ENCODE peak calls at places on chromosomes 11 and 22, in five cellular contexts. One of them, this sample, is unnamed.

GRCh38 chr11:119377112-119377901 is 4.2 kb downstream of the USP2 start:
- DNase-seq in HCT116: no peak
- DNase-seq in gastrocnemius medialis: no peak
- DNase-seq in testis: no peak
- DNase-seq in Peyer's patch: no peak
- DNase-seq in this sample: no peak

GRCh38 chr22:31247726-31248125 is 35.6 kb downstream of the LIMK2 start:
- DNase-seq in HCT116: no peak
- DNase-seq in testis: no peak
- DNase-seq in gastrocnemius medialis: no peak
- DNase-seq in Peyer's patch: no peak
- DNase-seq in this sample: no peak

GRCh38 chr11:79055866-79056632 is 384.8 kb downstream of the TENM4 start:
- DNase-seq in testis: no peak
- DNase-seq in gastrocnemius medialis: no peak
- DNase-seq in Peyer's patch: no peak
- DNase-seq in HCT116: no peak
- DNase-seq in this sample: no peak

GRCh38 chr22:50171319-50171964 is 911 bp downstream of the PANX2 start:
- DNase-seq in HCT116: no peak
- DNase-seq in Peyer's patch: no peak
- DNase-seq in testis: no peak
- DNase-seq in gastrocnemius medialis: no peak
- DNase-seq in this sample: no peak

GRCh38 chr11:113468666-113469345 is 6.4 kb downstream of the DRD2 start:
- DNase-seq in HCT116: no peak
- DNase-seq in gastrocnemius medialis: no peak
- DNase-seq in testis: no peak
- DNase-seq in Peyer's patch: no peak
- DNase-seq in this sample: no peak

GRCh38 chr11:102256251-102256650 is 61.0 kb upstream of the BIRC3 start:
- DNase-seq in HCT116: no peak
- DNase-seq in testis: no peak
- DNase-seq in gastrocnemius medialis: no peak
- DNase-seq in Peyer's patch: no peak
- DNase-seq in this sample: no peak

GRCh38 chr11:70185348-70186055 is 17.6 kb upstream of the FADD start:
- DNase-seq in gastrocnemius medialis: no peak
- DNase-seq in Peyer's patch: no peak
- DNase-seq in testis: no peak
- DNase-seq in HCT116: no peak
- DNase-seq in this sample: no peak

GRCh38 chr11:116930177-116930576 is 92.8 kb upstream of the APOA1 start:
- DNase-seq in gastrocnemius medialis: no peak
- DNase-seq in HCT116: no peak
- DNase-seq in Peyer's patch: peak; percentile 75
- DNase-seq in testis: no peak
- DNase-seq in this sample: no peak

GRCh38 chr11:61695917-61696316 is 15.7 kb downstream of the DAGLA start:
- DNase-seq in Peyer's patch: peak; percentile 89
- DNase-seq in testis: peak; percentile 70
- DNase-seq in HCT116: no peak
- DNase-seq in gastrocnemius medialis: peak; percentile 75
- DNase-seq in this sample: no peak

GRCh38 chr11:35838071-35838470 is 105.8 kb upstream of the LDLRAD3 start:
- DNase-seq in Peyer's patch: no peak
- DNase-seq in HCT116: no peak
- DNase-seq in gastrocnemius medialis: no peak
- DNase-seq in testis: no peak
- DNase-seq in this sample: no peak

GRCh38 chr11:36288442-36289225 is 590 bp downstream of the COMMD9 start:
- DNase-seq in HCT116: no peak
- DNase-seq in Peyer's patch: no peak
- DNase-seq in testis: no peak
- DNase-seq in gastrocnemius medialis: no peak
- DNase-seq in this sample: no peak

GRCh38 chr11:6531267-6531752 is 34.2 kb downstream of the DNHD1 start:
- DNase-seq in HCT116: peak; percentile 45
- DNase-seq in testis: no peak
- DNase-seq in gastrocnemius medialis: no peak
- DNase-seq in Peyer's patch: no peak
- DNase-seq in this sample: no peak

GRCh38 chr22:35993048-35993714 is 35.4 kb downstream of the RBFOX2 start:
- DNase-seq in gastrocnemius medialis: no peak
- DNase-seq in testis: no peak
- DNase-seq in HCT116: no peak
- DNase-seq in Peyer's patch: no peak
- DNase-seq in this sample: no peak

GRCh38 chr22:19663286-19663815 is 51.0 kb upstream of the SEPTIN5 start:
- DNase-seq in testis: peak; percentile 75
- DNase-seq in gastrocnemius medialis: no peak
- DNase-seq in Peyer's patch: no peak
- DNase-seq in HCT116: no peak
- DNase-seq in this sample: no peak

GRCh38 chr22:22595001-22595835 is 36.2 kb upstream of the PRAME start:
- DNase-seq in gastrocnemius medialis: no peak
- DNase-seq in HCT116: no peak
- DNase-seq in testis: no peak
- DNase-seq in Peyer's patch: no peak
- DNase-seq in this sample: no peak

GRCh38 chr11:67583319-67584204 is at the start of gene GSTP1:
- DNase-seq in HCT116: peak; percentile 61
- DNase-seq in testis: peak; percentile 94
- DNase-seq in gastrocnemius medialis: peak; percentile 83
- DNase-seq in Peyer's patch: peak; percentile 94
- DNase-seq in this sample: peak; percentile 43

GRCh38 chr22:46262449-46263207 is 515 bp downstream of the PKDREJ start:
- DNase-seq in gastrocnemius medialis: peak; percentile 32
- DNase-seq in testis: peak; percentile 78
- DNase-seq in HCT116: no peak
- DNase-seq in Peyer's patch: peak; percentile 88
- DNase-seq in this sample: no peak

GRCh38 chr22:35961480-35961902 is 67.1 kb downstream of the RBFOX2 start:
- DNase-seq in testis: peak; percentile 40
- DNase-seq in gastrocnemius medialis: no peak
- DNase-seq in HCT116: no peak
- DNase-seq in Peyer's patch: no peak
- DNase-seq in this sample: no peak

GRCh38 chr22:25495286-25495685 is 69.2 kb upstream of the GRK3 start:
- DNase-seq in HCT116: no peak
- DNase-seq in gastrocnemius medialis: no peak
- DNase-seq in testis: no peak
- DNase-seq in Peyer's patch: no peak
- DNase-seq in this sample: no peak

GRCh38 chr22:36332623-36333331 is 55.0 kb downstream of the MYH9 start:
- DNase-seq in HCT116: no peak
- DNase-seq in testis: no peak
- DNase-seq in Peyer's patch: no peak
- DNase-seq in gastrocnemius medialis: no peak
- DNase-seq in this sample: no peak

GRCh38 chr11:63099555-63099954 is 44.5 kb downstream of the SLC22A24 start:
- DNase-seq in HCT116: no peak
- DNase-seq in Peyer's patch: no peak
- DNase-seq in testis: no peak
- DNase-seq in gastrocnemius medialis: no peak
- DNase-seq in this sample: no peak

GRCh38 chr11:116882386-116882785 is 45.0 kb upstream of the APOA1 start:
- DNase-seq in HCT116: peak; percentile 13
- DNase-seq in gastrocnemius medialis: no peak
- DNase-seq in testis: no peak
- DNase-seq in Peyer's patch: no peak
- DNase-seq in this sample: no peak

GRCh38 chr11:62195945-62196344 is 5.9 kb downstream of the SCGB1D1 start:
- DNase-seq in gastrocnemius medialis: no peak
- DNase-seq in testis: no peak
- DNase-seq in HCT116: no peak
- DNase-seq in Peyer's patch: no peak
- DNase-seq in this sample: no peak

GRCh38 chr11:124762077-124762623 is at the start of gene ESAM:
- DNase-seq in Peyer's patch: peak; percentile 81
- DNase-seq in HCT116: no peak
- DNase-seq in testis: no peak
- DNase-seq in gastrocnemius medialis: no peak
- DNase-seq in this sample: no peak

GRCh38 chr22:31567196-31567595 is 70.9 kb downstream of the SFI1 start:
- DNase-seq in gastrocnemius medialis: no peak
- DNase-seq in HCT116: no peak
- DNase-seq in testis: no peak
- DNase-seq in Peyer's patch: no peak
- DNase-seq in this sample: no peak

GRCh38 chr11:65551572-65552398 is 6.4 kb downstream of the LTBP3 start:
- DNase-seq in testis: peak; percentile 72
- DNase-seq in HCT116: peak; percentile 64
- DNase-seq in gastrocnemius medialis: no peak
- DNase-seq in Peyer's patch: peak; percentile 94
- DNase-seq in this sample: no peak

GRCh38 chr11:115290479-115291390 is 213.5 kb downstream of the CADM1 start:
- DNase-seq in gastrocnemius medialis: no peak
- DNase-seq in HCT116: no peak
- DNase-seq in Peyer's patch: no peak
- DNase-seq in testis: no peak
- DNase-seq in this sample: no peak

GRCh38 chr11:114196994-114197702 is 99.1 kb upstream of the NNMT start:
- DNase-seq in testis: no peak
- DNase-seq in gastrocnemius medialis: no peak
- DNase-seq in HCT116: no peak
- DNase-seq in Peyer's patch: no peak
- DNase-seq in this sample: no peak

GRCh38 chr22:45083659-45084305 is 74.0 kb upstream of the PHF21B start:
- DNase-seq in HCT116: no peak
- DNase-seq in gastrocnemius medialis: no peak
- DNase-seq in Peyer's patch: no peak
- DNase-seq in testis: no peak
- DNase-seq in this sample: no peak

GRCh38 chr22:44024288-44024908 is at the start of gene PARVB:
- DNase-seq in HCT116: no peak
- DNase-seq in Peyer's patch: peak; percentile 55
- DNase-seq in testis: peak; percentile 55
- DNase-seq in gastrocnemius medialis: no peak
- DNase-seq in this sample: no peak

GRCh38 chr11:12981879-12982531 is 27.1 kb upstream of the RASSF10 start:
- DNase-seq in HCT116: no peak
- DNase-seq in testis: no peak
- DNase-seq in gastrocnemius medialis: no peak
- DNase-seq in Peyer's patch: no peak
- DNase-seq in this sample: no peak

GRCh38 chr11:65378208-65378927 is 4.1 kb downstream of the SLC25A45 start:
- DNase-seq in gastrocnemius medialis: no peak
- DNase-seq in testis: no peak
- DNase-seq in Peyer's patch: peak; percentile 80
- DNase-seq in HCT116: no peak
- DNase-seq in this sample: no peak

GRCh38 chr11:13776134-13776815 is 107.8 kb downstream of the FAR1 start:
- DNase-seq in gastrocnemius medialis: no peak
- DNase-seq in Peyer's patch: no peak
- DNase-seq in testis: no peak
- DNase-seq in HCT116: peak; percentile 15
- DNase-seq in this sample: no peak

GRCh38 chr22:47345025-47345424 is 582.6 kb downstream of the TBC1D22A start:
- DNase-seq in HCT116: no peak
- DNase-seq in testis: no peak
- DNase-seq in gastrocnemius medialis: no peak
- DNase-seq in Peyer's patch: peak; percentile 26
- DNase-seq in this sample: no peak

GRCh38 chr22:47344414-47344813 is 582.0 kb downstream of the TBC1D22A start:
- DNase-seq in HCT116: no peak
- DNase-seq in gastrocnemius medialis: no peak
- DNase-seq in Peyer's patch: peak; percentile 22
- DNase-seq in testis: no peak
- DNase-seq in this sample: no peak

GRCh38 chr22:47341464-47341863 is 579.0 kb downstream of the TBC1D22A start:
- DNase-seq in Peyer's patch: peak; percentile 27
- DNase-seq in HCT116: no peak
- DNase-seq in testis: no peak
- DNase-seq in gastrocnemius medialis: no peak
- DNase-seq in this sample: no peak

GRCh38 chr22:47342446-47342845 is 580.0 kb downstream of the TBC1D22A start:
- DNase-seq in Peyer's patch: peak; percentile 18
- DNase-seq in HCT116: no peak
- DNase-seq in gastrocnemius medialis: no peak
- DNase-seq in testis: no peak
- DNase-seq in this sample: no peak

GRCh38 chr22:47343611-47344010 is 581.2 kb downstream of the TBC1D22A start:
- DNase-seq in gastrocnemius medialis: no peak
- DNase-seq in testis: no peak
- DNase-seq in Peyer's patch: no peak
- DNase-seq in HCT116: no peak
- DNase-seq in this sample: no peak
- H3K9me3 ChIP-seq in gastrocnemius medialis: no peaks in the 10 kb centered on the region
- H3K9me3 ChIP-seq in testis: no peaks in the 10 kb centered on the region
- H3K9me3 ChIP-seq in Peyer's patch: no peaks in the 10 kb centered on the region
- H3K9me3 ChIP-seq in HCT116: no peaks in the 10 kb centered on the region
- H3K9me3 ChIP-seq in this sample: no peaks in the 10 kb centered on the region

GRCh38 chr11:57704932-57705331 is 7.1 kb downstream of the MED19 start:
- DNase-seq in HCT116: no peak
- DNase-seq in Peyer's patch: no peak
- DNase-seq in gastrocnemius medialis: no peak
- DNase-seq in testis: no peak
- DNase-seq in this sample: no peak
- H3K36me3 ChIP-seq in HCT116: peaks cover 13% of the 10 kb centered on the region
- H3K36me3 ChIP-seq in Peyer's patch: peaks cover 36% of the 10 kb centered on the region
- H3K36me3 ChIP-seq in gastrocnemius medialis: peaks cover 43% of the 10 kb centered on the region
- H3K36me3 ChIP-seq in testis: no peaks in the 10 kb centered on the region
- H3K36me3 ChIP-seq in this sample: peaks cover 74% of the 10 kb centered on the region

DNA sequence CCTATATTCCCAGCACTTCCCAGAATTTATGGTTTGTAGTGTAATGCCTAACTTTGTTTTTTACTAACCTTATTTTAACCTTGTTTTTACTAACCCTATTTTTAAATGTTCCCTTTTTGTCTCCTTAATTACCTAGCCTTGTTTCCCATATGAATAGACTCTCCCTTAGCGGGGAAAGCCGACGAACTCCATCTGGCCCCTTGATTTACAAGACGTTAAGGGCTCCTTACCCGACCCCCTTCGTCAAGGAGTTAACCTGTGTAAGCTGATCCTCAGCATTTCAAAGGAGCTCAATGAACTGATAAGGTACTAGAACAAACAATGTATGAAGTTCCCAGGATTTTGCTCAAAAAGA is 17.1 kb downstream of the APOBEC3H start:
- DNase-seq in Peyer's patch: no peak
- DNase-seq in gastrocnemius medialis: no peak
- DNase-seq in HCT116: no peak
- DNase-seq in testis: no peak
- DNase-seq in this sample: no peak
- TF ChIP-seq POLR2A in Peyer's patch: no peak
- TF ChIP-seq POLR2A in gastrocnemius medialis: no peak
- TF ChIP-seq POLR2A in HCT116: no peak
- TF ChIP-seq POLR2A in testis: no peak
- TF ChIP-seq POLR2A in this sample: no peak

DNA sequence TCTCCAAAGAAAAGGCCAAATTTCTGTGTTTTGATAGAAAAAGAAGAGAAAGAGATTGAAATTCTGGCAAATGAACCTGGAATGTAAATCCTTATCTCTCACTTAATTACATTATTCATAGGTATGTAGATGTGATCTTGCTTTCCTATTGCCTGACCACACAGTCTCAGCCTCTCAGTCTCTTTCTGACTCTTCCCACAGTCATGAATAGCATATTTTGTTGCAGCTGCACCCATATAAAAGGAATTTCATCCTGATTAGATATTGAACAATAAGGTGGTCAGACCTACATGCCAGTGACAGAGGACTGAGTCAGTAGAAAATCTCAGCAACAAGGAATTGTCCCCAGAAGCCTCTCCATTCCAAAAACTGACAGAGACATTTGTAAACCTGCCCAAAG is 62.9 kb upstream of the LRRC4C start:
- DNase-seq in Peyer's patch: no peak
- DNase-seq in gastrocnemius medialis: no peak
- DNase-seq in HCT116: no peak
- DNase-seq in testis: no peak
- DNase-seq in this sample: no peak
- H3K9me3 ChIP-seq in Peyer's patch: no peaks in the 10 kb centered on the region
- H3K9me3 ChIP-seq in gastrocnemius medialis: no peaks in the 10 kb centered on the region
- H3K9me3 ChIP-seq in HCT116: peaks cover 21% of the 10 kb centered on the region
- H3K9me3 ChIP-seq in testis: no peaks in the 10 kb centered on the region
- H3K9me3 ChIP-seq in this sample: no peaks in the 10 kb centered on the region